ENCODE peak calls at places on chromosomes 5 and 9, in five cellular contexts. O is stimulated activated CD4-positive, alpha-beta T cell treated with anti-CD3 and anti-CD28 coated beads, Interleukin-2, amount 100 ng/mL, for 48 hours; R is HFF-Myc; U is renal cortical epithelial cell; V is activated CD4-positive, alpha-beta T cell treated with anti-CD3 and anti-CD28 coated beads, Interleukin-2, amount 50 U/mL, for 1 hour. B is an unnamed sample.

GRCh38 chr9:129811967-129812363 is 9.0 kb downstream of the TOR1B start:
- DNase-seq in O (no peak), V (no peak), U (no peak), R (no peak), B (no peak)

GRCh38 chr5:64505769-64506566 is at the start of gene RGS7BP:
- DNase-seq in R (no peak), V (no peak), U (peak), O (no peak), B (no peak)

GRCh38 chr9:7879551-7880245 is 80.1 kb upstream of the DMAC1 start:
- DNase-seq in U (peak), V (peak), O (peak), R (no peak), B (no peak)

GRCh38 chr9:131031642-131032005 is 22.6 kb downstream of the LAMC3 start:
- DNase-seq in O (no peak), R (no peak), U (no peak), V (no peak), B (no peak)

GRCh38 chr5:40378431-40379175 is 301.1 kb upstream of the PTGER4 start:
- DNase-seq in O (no peak), R (no peak), V (no peak), U (no peak), B (no peak)

GRCh38 chr9:94644543-94644942 is 5.2 kb upstream of the FBP1 start:
- DNase-seq in O (no peak), U (no peak), R (no peak), V (no peak), B (no peak)

GRCh38 chr5:94045839-94046782 is 304.7 kb upstream of the POU5F2 start:
- DNase-seq in O (no peak), U (peak), V (no peak), R (no peak), B (no peak)

GRCh38 chr5:180589771-180590542 is 1.3 kb downstream of the SCGB3A1 start:
- DNase-seq in R (no peak), O (no peak), U (no peak), V (no peak), B (no peak)

GRCh38 chr5:65811004-65811403 is 89.0 kb downstream of the NLN start:
- DNase-seq in U (no peak), R (no peak), V (no peak), O (no peak), B (no peak)

GRCh38 chr5:131548190-131548589 is 86.8 kb downstream of the RAPGEF6 start:
- DNase-seq in V (no peak), O (no peak), R (no peak), U (no peak), B (no peak)

GRCh38 chr9:107260437-107261081 is 22.5 kb upstream of the RAD23B start:
- DNase-seq in U (peak), V (no peak), O (no peak), R (no peak), B (no peak)

GRCh38 chr5:17094830-17095229 is 122.6 kb upstream of the BASP1 start:
- DNase-seq in O (no peak), R (no peak), V (no peak), U (no peak), B (no peak)

GRCh38 chr5:179322071-179323025 is 22.9 kb downstream of the ADAMTS2 start:
- DNase-seq in V (no peak), R (no peak), O (no peak), U (no peak), B (no peak)

GRCh38 chr5:103114440-103114839 is 5.5 kb downstream of the GIN1 start:
- DNase-seq in U (peak), R (no peak), V (no peak), O (no peak), B (no peak)

GRCh38 chr9:78601957-78602565 is 305.1 kb downstream of the PSAT1 start:
- DNase-seq in R (peak), O (peak), V (no peak), U (peak), B (no peak)

GRCh38 chr9:22446950-22447606 is 454 bp downstream of the DMRTA1 start:
- DNase-seq in V (peak), R (no peak), U (peak), O (peak), B (no peak)

GRCh38 chr9:87850405-87850804 is 32.3 kb upstream of the SPATA31E1 start:
- DNase-seq in O (no peak), V (no peak), U (peak), R (peak), B (peak)

GRCh38 chr5:131366428-131366827 is 102.6 kb downstream of the CDC42SE2 start:
- DNase-seq in R (no peak), V (no peak), O (no peak), U (no peak), B (no peak)

GRCh38 chr9:127178646-127179632 is 56.5 kb upstream of the ANGPTL2 start:
- DNase-seq in O (no peak), U (no peak), R (no peak), V (no peak), B (no peak)

GRCh38 chr5:112002368-112002767 is 245.4 kb upstream of the NREP start:
- DNase-seq in R (no peak), V (no peak), O (no peak), U (no peak), B (no peak)

GRCh38 chr5:170269579-170269978 is 28.0 kb downstream of the LCP2 start:
- DNase-seq in O (no peak), R (no peak), V (peak), U (no peak), B (no peak)

GRCh38 chr5:146588331-146588730 is 72.3 kb upstream of the GPR151 start:
- DNase-seq in V (no peak), R (peak), U (peak), O (no peak), B (no peak)

GRCh38 chr9:93670208-93671029 is 94.0 kb downstream of the PHF2 start:
- DNase-seq in V (no peak), U (no peak), R (no peak), O (no peak), B (no peak)

GRCh38 chr9:98146101-98146991 is 27.3 kb upstream of the TRIM14 start:
- DNase-seq in O (no peak), V (no peak), R (no peak), U (peak), B (no peak)

GRCh38 chr9:96232539-96233241 is 69.3 kb downstream of the HSD17B3 start:
- DNase-seq in U (peak), R (no peak), O (peak), V (peak), B (peak)

GRCh38 chr9:12464910-12465512 is 228.2 kb upstream of the TYRP1 start:
- DNase-seq in V (no peak), O (no peak), R (peak), U (peak), B (no peak)

GRCh38 chr9:34371886-34372597 is 4.7 kb downstream of the MYORG start:
- DNase-seq in U (no peak), O (no peak), R (no peak), V (no peak), B (no peak)

GRCh38 chr5:102651466-102651865 is 103.6 kb upstream of the PAM start:
- DNase-seq in R (no peak), V (no peak), U (peak), O (no peak), B (no peak)

GRCh38 chr5:53194086-53194485 is 84.5 kb upstream of the MOCS2 start:
- DNase-seq in O (no peak), R (peak), V (no peak), U (no peak), B (no peak)

GRCh38 chr9:121743441-121744001 is 92.1 kb downstream of the DAB2IP start:
- DNase-seq in U (peak), R (peak), O (no peak), V (no peak), B (peak)

GRCh38 chr5:131223751-131224386 is 40.0 kb upstream of the CDC42SE2 start:
- DNase-seq in O (no peak), R (no peak), V (no peak), U (no peak), B (no peak)

GRCh38 chr9:86766912-86767311 is 180.4 kb downstream of the GAS1 start:
- DNase-seq in R (no peak), O (no peak), V (no peak), U (peak), B (peak)

GRCh38 chr5:139653616-139654015 is 5.5 kb downstream of the CXXC5 start:
- DNase-seq in R (no peak), O (no peak), V (no peak), U (no peak), B (no peak)

GRCh38 chr5:128749584-128749983 is 211.5 kb upstream of the FBN2 start:
- DNase-seq in R (no peak), V (no peak), O (no peak), U (no peak), B (no peak)

GRCh38 chr5:151202381-151203139 is 21.3 kb downstream of the CCDC69 start:
- DNase-seq in O (no peak), U (peak), R (peak), V (peak), B (no peak)

GRCh38 chr5:159163027-159163699 is 46.2 kb downstream of the RNF145 start:
- DNase-seq in U (peak), V (no peak), R (peak), O (no peak), B (peak)

GRCh38 chr5:73816656-73817420 is 190.8 kb downstream of the ARHGEF28 start:
- DNase-seq in O (no peak), R (no peak), U (peak), V (no peak), B (peak)

B was measured in AG04450.